ENCODE peak calls at places on chromosomes 16 and 17, in nine cellular contexts. F, V, E, S, Y, U, M, P and Z are unnamed samples.
A peak's percentile ranks its signal among the peaks of the same experiment; 100 is the strongest.

GRCh38 chr17:33234233-33234632 is 58.9 kb downstream of the ASIC2 start:
- DNase-seq in M (no peak), F (no peak), S (no peak), E (no peak), P (no peak), U (no peak), V (no peak), Y (no peak), Z (no peak)

GRCh38 chr17:6096201-6097004 is 26.2 kb downstream of the WSCD1 start:
- DNase-seq in P (no peak), Y (no peak), F (no peak), U (no peak), E (no peak), M (no peak), V (no peak), S (no peak), Z (no peak)

GRCh38 chr17:77011173-77012011 is 129.4 kb upstream of the SEC14L1 start:
- DNase-seq in M (peak; percentile 10), U (peak; percentile 19), S (no peak), V (peak; percentile 65), F (peak; percentile 83), P (peak; percentile 61), E (no peak), Y (peak; percentile 46), Z (no peak)

GRCh38 chr16:89764711-89765201 is 43.4 kb downstream of the ZNF276 start:
- DNase-seq in Y (no peak), U (no peak), S (no peak), E (no peak), F (no peak), V (no peak), P (no peak), M (no peak), Z (no peak)

GRCh38 chr16:25126820-25127232 is 15.3 kb downstream of the LCMT1 start:
- DNase-seq in M (no peak), F (peak; percentile 82), P (no peak), E (no peak), S (no peak), U (peak; percentile 61), Y (peak; percentile 78), V (peak; percentile 65), Z (peak; percentile 90)

GRCh38 chr16:1633310-1633709 is 21.1 kb downstream of the CRAMP1 start:
- DNase-seq in S (no peak), F (no peak), E (no peak), U (no peak), M (no peak), P (no peak), Y (no peak), V (no peak), Z (no peak)

GRCh38 chr17:27240086-27240801 is 53.7 kb upstream of the WSB1 start:
- DNase-seq in Y (no peak), S (no peak), U (no peak), F (no peak), E (no peak), M (no peak), P (no peak), V (no peak), Z (no peak)

GRCh38 chr17:31431795-31432658 is 40.6 kb downstream of the RAB11FIP4 start:
- DNase-seq in E (no peak), M (no peak), P (peak; percentile 89), S (no peak), V (no peak), Y (no peak), F (no peak), U (no peak), Z (no peak)

GRCh38 chr17:68383443-68384321 is 73.6 kb downstream of the WIPI1 start:
- DNase-seq in S (no peak), E (no peak), M (no peak), F (peak; percentile 37), Y (peak; percentile 91), V (peak; percentile 50), U (no peak), P (no peak), Z (no peak)

GRCh38 chr17:48010193-48010592 is 27.4 kb downstream of the COPZ2 start:
- DNase-seq in M (no peak), F (no peak), E (no peak), U (no peak), V (no peak), P (no peak), S (no peak), Y (no peak), Z (no peak)

GRCh38 chr17:81684442-81684911 is 666 bp downstream of the HGS start:
- DNase-seq in F (peak; percentile 85), E (no peak), S (no peak), V (no peak), P (peak; percentile 41), M (no peak), U (no peak), Y (peak; percentile 81), Z (peak; percentile 76)

GRCh38 chr16:64121473-64121872 is 1000.4 kb downstream of the CDH11 start:
- DNase-seq in P (no peak), S (no peak), U (no peak), V (no peak), F (peak; percentile 83), M (no peak), Y (peak; percentile 40), E (no peak), Z (peak; percentile 86)

GRCh38 chr17:40717776-40718175 is 14.2 kb upstream of the KRT24 start:
- DNase-seq in S (no peak), E (no peak), V (no peak), M (no peak), U (no peak), Y (no peak), F (no peak), P (no peak), Z (no peak)

GRCh38 chr17:62134397-62134796 is 69.3 kb upstream of the MED13 start:
- DNase-seq in F (no peak), Y (no peak), P (no peak), E (no peak), V (peak; percentile 40), M (no peak), U (no peak), S (no peak), Z (peak; percentile 32)

GRCh38 chr17:81422776-81423697 is 27.8 kb downstream of the BAHCC1 start:
- DNase-seq in U (peak; percentile 73), P (peak; percentile 66), F (peak; percentile 93), S (no peak), Y (peak; percentile 92), E (peak; percentile 70), M (peak; percentile 69), V (peak; percentile 96), Z (peak; percentile 84)

GRCh38 chr16:88010343-88010970 is 59.2 kb downstream of the BANP start:
- DNase-seq in Y (no peak), U (no peak), F (no peak), M (no peak), S (no peak), P (no peak), E (no peak), V (no peak), Z (no peak)

GRCh38 chr17:75873587-75874322 is 4.6 kb downstream of the TRIM47 start:
- DNase-seq in P (no peak), E (no peak), F (no peak), Y (no peak), S (no peak), M (no peak), U (no peak), V (no peak), Z (no peak)

GRCh38 chr16:84478172-84478948 is 26.1 kb downstream of the MEAK7 start:
- DNase-seq in E (no peak), P (no peak), F (peak; percentile 33), S (peak; percentile 39), V (no peak), M (peak; percentile 3), Y (peak; percentile 47), U (no peak), Z (peak; percentile 42)

GRCh38 chr16:81786868-81787267 is 7.8 kb downstream of the PLCG2 start:
- DNase-seq in V (no peak), F (no peak), Y (no peak), M (no peak), P (no peak), E (no peak), U (no peak), S (no peak), Z (no peak)
- H3K27ac ChIP-seq in V (no peak overlapping the region), F (no peak overlapping the region), Y (no peak overlapping the region), M (no peak overlapping the region), P (no peak overlapping the region), E (no peak overlapping the region), U (no peak overlapping the region), S (no peak overlapping the region), Z (no peak overlapping the region)

GRCh38 chr17:43175213-43176118 is 4.5 kb downstream of the NBR1 start:
- DNase-seq in F (peak; percentile 32), Y (peak; percentile 33), U (no peak), P (no peak), E (no peak), S (no peak), V (no peak), M (no peak), Z (no peak)
- H3K27ac ChIP-seq in F (no peak overlapping the region), Y (peak overlapping the region; percentile 71), U (peak overlapping the region; percentile 65), P (no peak overlapping the region), E (peak overlapping the region; percentile 33), S (no peak overlapping the region), V (no peak overlapping the region), M (no peak overlapping the region), Z (no peak overlapping the region)

DNA sequence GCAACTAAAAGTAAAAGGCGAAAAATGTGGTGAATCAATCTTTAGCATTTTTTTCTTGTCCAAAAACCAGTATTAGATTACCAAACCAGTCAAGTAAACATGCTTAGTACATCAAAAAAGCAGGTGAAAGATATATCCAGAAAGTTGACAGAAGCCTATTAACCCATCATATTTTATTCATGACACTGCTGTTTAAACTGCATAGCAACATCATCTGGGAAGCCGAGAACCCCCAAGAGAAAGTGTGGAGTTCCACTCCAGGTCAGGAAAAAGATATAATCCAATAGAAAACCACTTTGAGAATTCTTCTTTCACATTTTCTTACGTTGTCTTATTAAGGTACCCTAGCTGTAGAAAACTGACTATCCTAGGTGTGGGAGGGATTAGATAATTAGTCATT is 466.8 kb upstream of the CDH8 start:
- DNase-seq in E (no peak), M (no peak), F (no peak), S (no peak), V (no peak), P (no peak), Y (no peak), U (no peak), Z (no peak)
- H3K27ac ChIP-seq in E (no peak overlapping the region), M (no peak overlapping the region), F (no peak overlapping the region), S (no peak overlapping the region), V (no peak overlapping the region), P (no peak overlapping the region), Y (no peak overlapping the region), U (no peak overlapping the region), Z (no peak overlapping the region)

GRCh38 chr17:17806611-17807010 is 30.2 kb downstream of the SREBF1 start:
- DNase-seq in F (no peak), E (no peak), M (no peak), V (no peak), S (no peak), P (no peak), Y (no peak), U (no peak), Z (no peak)

GRCh38 chr17:17809527-17810373 is 27.0 kb downstream of the SREBF1 start:
- DNase-seq in U (no peak), F (no peak), V (peak; percentile 64), Y (peak; percentile 39), E (peak; percentile 66), M (peak; percentile 55), S (peak; percentile 64), P (peak; percentile 90), Z (peak; percentile 50)

GRCh38 chr17:17807440-17807839 is 29.3 kb downstream of the SREBF1 start:
- DNase-seq in U (no peak), V (no peak), E (no peak), Y (no peak), S (no peak), F (no peak), P (no peak), M (no peak), Z (no peak)

GRCh38 chr17:17810374-17811248 is 26.2 kb downstream of the SREBF1 start:
- DNase-seq in M (no peak), V (peak; percentile 57), U (no peak), P (peak; percentile 72), F (no peak), S (no peak), Y (no peak), E (no peak), Z (no peak)

GRCh38 chr17:17808706-17809432 is 27.9 kb downstream of the SREBF1 start:
- DNase-seq in V (peak; percentile 64), E (no peak), S (no peak), M (no peak), U (no peak), P (peak; percentile 37), F (no peak), Y (no peak), Z (no peak)
- H3K27ac ChIP-seq in V (no peak overlapping the region), E (peak overlapping the region; percentile 3), S (no peak overlapping the region), M (peak overlapping the region; percentile 94), U (no peak overlapping the region), P (no peak overlapping the region), F (no peak overlapping the region), Y (no peak overlapping the region), Z (no peak overlapping the region)